ENCODE peak calls at places on chromosomes 2 and 18, in ten cellular contexts. T, C, L, J, H, Q, Z, G, B and X are unnamed samples.

GRCh38 chr2:112483047-112483473 is 1.1 kb downstream of the TTL start:
- DNase-seq in H (no peak), L (peak), J (peak), Z (peak), B (no peak), C (no peak), T (no peak), G (no peak), Q (peak), X (no peak)

GRCh38 chr2:101814752-101815151 is 117.2 kb downstream of the MAP4K4 start:
- DNase-seq in T (no peak), Q (no peak), J (no peak), H (no peak), G (no peak), Z (no peak), L (no peak), B (no peak), C (no peak), X (no peak)

GRCh38 chr2:24153478-24153877 is 21.4 kb upstream of the FAM228A start:
- DNase-seq in T (no peak), B (no peak), L (no peak), J (no peak), H (no peak), Q (no peak), G (no peak), C (no peak), Z (no peak), X (no peak)

GRCh38 chr2:130391872-130392670 is 36.2 kb downstream of the PTPN18 start:
- DNase-seq in L (no peak), H (no peak), Q (no peak), T (no peak), B (peak), Z (no peak), J (no peak), C (no peak), G (no peak), X (peak)

GRCh38 chr2:59204040-59204439 is 962.9 kb upstream of the FANCL start:
- DNase-seq in C (no peak), Z (no peak), B (no peak), J (no peak), G (no peak), H (no peak), Q (no peak), L (no peak), T (no peak), X (no peak)

GRCh38 chr2:24491626-24492282 is 700 bp downstream of the NCOA1 start:
- DNase-seq in T (peak), C (peak), B (peak), G (peak), Z (peak), L (peak), Q (no peak), H (peak), J (peak), X (peak)

GRCh38 chr2:47541848-47542450 is 139.0 kb downstream of the MSH2 start:
- DNase-seq in Z (no peak), J (no peak), C (no peak), L (no peak), B (no peak), H (no peak), G (no peak), T (no peak), Q (no peak), X (no peak)

GRCh38 chr2:136212426-136213378 is 94.8 kb upstream of the CXCR4 start:
- DNase-seq in J (no peak), L (no peak), Q (no peak), G (no peak), B (no peak), Z (no peak), C (no peak), H (no peak), T (peak), X (no peak)

GRCh38 chr18:60404686-60405085 is 32.1 kb upstream of the MC4R start:
- DNase-seq in C (no peak), T (no peak), Z (no peak), G (no peak), Q (no peak), J (no peak), L (no peak), H (no peak), B (no peak), X (no peak)

GRCh38 chr2:56008661-56009411 is 85.3 kb upstream of the EFEMP1 start:
- DNase-seq in T (no peak), B (no peak), L (peak), H (no peak), Z (peak), C (peak), J (peak), G (peak), Q (peak), X (peak)

GRCh38 chr2:149661844-149662243 is 74.3 kb upstream of the MMADHC start:
- DNase-seq in T (no peak), J (peak), B (no peak), C (no peak), H (no peak), Q (peak), G (no peak), L (no peak), Z (no peak), X (no peak)

GRCh38 chr18:3664563-3665178 is 214.7 kb downstream of the TGIF1 start:
- DNase-seq in L (no peak), B (no peak), H (no peak), J (no peak), Z (no peak), Q (no peak), C (no peak), G (no peak), T (no peak), X (no peak)

GRCh38 chr2:121475811-121476571 is 54.7 kb upstream of the RNU4ATAC start:
- DNase-seq in H (no peak), L (no peak), Q (no peak), J (no peak), B (no peak), G (no peak), Z (no peak), C (no peak), T (no peak), X (no peak)

GRCh38 chr18:33584845-33585775 is 7.1 kb downstream of the ASXL3 start:
- DNase-seq in J (no peak), T (no peak), L (no peak), Z (peak), Q (no peak), H (no peak), B (no peak), C (no peak), G (no peak), X (no peak)

GRCh38 chr2:125175415-125175814 is 1150.3 kb downstream of the CNTNAP5 start:
- DNase-seq in Z (no peak), J (no peak), B (no peak), H (no peak), G (no peak), L (no peak), C (no peak), T (no peak), Q (no peak), X (no peak)

GRCh38 chr2:37764739-37765138 is 93.3 kb upstream of the CDC42EP3 start:
- DNase-seq in C (no peak), B (no peak), J (no peak), L (no peak), Z (no peak), G (no peak), Q (peak), T (no peak), H (no peak), X (no peak)

GRCh38 chr2:23207871-23208270 is 177.1 kb upstream of the KLHL29 start:
- DNase-seq in J (no peak), C (no peak), Z (no peak), Q (peak), G (no peak), B (peak), L (no peak), H (no peak), T (no peak), X (no peak)

GRCh38 chr2:120596990-120597594 is 138.6 kb upstream of the GLI2 start:
- DNase-seq in J (peak), H (no peak), Z (no peak), G (peak), L (no peak), C (peak), B (no peak), T (no peak), Q (peak), X (peak)

GRCh38 chr2:241070811-241071676 is 31.0 kb downstream of the MTERF4 start:
- DNase-seq in Z (no peak), Q (no peak), J (no peak), T (no peak), C (no peak), B (peak), L (no peak), H (no peak), G (no peak), X (peak)

GRCh38 chr2:237291138-237291792 is 122.7 kb downstream of the COL6A3 start:
- DNase-seq in Q (peak), T (no peak), L (no peak), J (peak), B (peak), G (peak), C (peak), Z (no peak), H (peak), X (peak)

GRCh38 chr2:84880645-84881521 is at the start of gene TRABD2A:
- DNase-seq in G (no peak), J (no peak), C (no peak), H (no peak), T (peak), L (peak), Z (peak), Q (peak), B (no peak), X (peak)

GRCh38 chr2:62304429-62305417 is 108.8 kb downstream of the B3GNT2 start:
- DNase-seq in Z (peak), B (no peak), Q (peak), H (no peak), T (peak), C (peak), G (peak), L (peak), J (peak), X (peak)

GRCh38 chr18:27363918-27364317 is 178.8 kb upstream of the CHST9 start:
- DNase-seq in L (no peak), B (no peak), J (no peak), G (no peak), C (no peak), T (no peak), H (no peak), Z (no peak), Q (peak), X (no peak)
- TF ChIP-seq CTCF in L (no peak), B (peak), J (no peak), G (no peak), C (no peak), T (no peak), H (no peak), Z (peak), Q (peak), X (peak)

GRCh38 chr2:74536166-74536950 is 6.6 kb downstream of the HTRA2 start:
- DNase-seq in J (no peak), C (no peak), Z (no peak), G (no peak), H (no peak), B (no peak), L (no peak), Q (no peak), T (no peak), X (peak)
- TF ChIP-seq CTCF in J (no peak), C (no peak), Z (no peak), G (no peak), H (no peak), B (no peak), L (no peak), Q (no peak), T (no peak), X (no peak)

GRCh38 chr2:13522917-13523821 is 806.4 kb downstream of the TRIB2 start:
- DNase-seq in J (peak), C (no peak), G (no peak), Z (no peak), T (no peak), L (no peak), Q (peak), B (no peak), H (no peak), X (no peak)
- TF ChIP-seq CTCF in J (peak), C (no peak), G (no peak), Z (no peak), T (no peak), L (no peak), Q (no peak), B (no peak), H (no peak), X (no peak)

GRCh38 chr2:40244251-40245010 is 207.5 kb downstream of the SLC8A1 start:
- DNase-seq in C (peak), H (no peak), L (peak), J (peak), T (no peak), B (no peak), G (no peak), Z (peak), Q (peak), X (peak)
- TF ChIP-seq CTCF in C (no peak), H (no peak), L (no peak), J (peak), T (no peak), B (peak), G (no peak), Z (peak), Q (peak), X (peak)

GRCh38 chr2:238884122-238884811 is 36.4 kb downstream of the TWIST2 start:
- DNase-seq in Z (no peak), B (no peak), L (no peak), G (no peak), C (no peak), J (no peak), H (no peak), T (no peak), Q (no peak), X (no peak)

GRCh38 chr2:238884812-238885408 is 37.0 kb downstream of the TWIST2 start:
- DNase-seq in Z (no peak), G (no peak), H (no peak), B (no peak), T (no peak), L (no peak), C (no peak), Q (no peak), J (no peak), X (no peak)

GRCh38 chr2:238888781-238889180 is 40.9 kb downstream of the TWIST2 start:
- DNase-seq in B (no peak), Q (no peak), T (no peak), H (no peak), Z (no peak), G (no peak), C (no peak), J (no peak), L (no peak), X (no peak)

GRCh38 chr2:238887616-238888015 is 39.7 kb downstream of the TWIST2 start:
- DNase-seq in Z (no peak), L (no peak), B (no peak), C (no peak), J (no peak), G (no peak), H (no peak), T (no peak), Q (no peak), X (no peak)

GRCh38 chr2:238886453-238887094 is 38.7 kb downstream of the TWIST2 start:
- DNase-seq in H (no peak), Q (no peak), C (no peak), T (no peak), B (no peak), J (no peak), Z (no peak), G (no peak), L (no peak), X (no peak)
- TF ChIP-seq CTCF in H (no peak), Q (no peak), C (no peak), T (no peak), B (no peak), J (no peak), Z (peak), G (no peak), L (no peak), X (no peak)

DNA sequence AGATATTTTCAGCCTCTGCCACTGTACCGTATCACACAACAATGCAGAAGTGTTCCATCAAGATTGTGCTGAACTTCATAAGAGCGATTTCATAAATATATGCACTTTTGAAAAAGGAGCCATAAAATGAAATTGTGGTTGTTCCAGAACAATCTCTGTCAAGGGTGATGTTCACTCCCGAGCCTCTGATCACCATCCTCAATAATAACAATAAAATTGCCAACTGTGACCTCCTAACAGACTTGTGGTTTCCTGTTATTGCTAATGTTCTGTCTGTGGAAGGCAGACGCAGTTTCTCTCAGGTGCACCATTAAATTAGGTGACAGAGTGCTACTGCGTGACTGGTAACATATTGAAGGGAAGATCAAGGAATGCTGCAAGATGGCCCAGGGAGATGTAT is 383.7 kb downstream of the SOCS6 start:
- DNase-seq in J (no peak), C (no peak), L (no peak), Z (no peak), T (peak), G (no peak), H (no peak), Q (no peak), B (no peak), X (no peak)
- TF ChIP-seq CTCF in J (no peak), C (no peak), L (no peak), Z (no peak), T (no peak), G (no peak), H (no peak), Q (no peak), B (no peak), X (no peak)

GRCh38 chr2:219542931-219543595 is 546 bp downstream of the CHPF start:
- DNase-seq in B (no peak), Q (peak), J (no peak), G (no peak), H (no peak), C (no peak), Z (no peak), T (no peak), L (peak), X (no peak)
- TF ChIP-seq CTCF in B (no peak), Q (no peak), J (no peak), G (no peak), H (no peak), C (no peak), Z (no peak), T (peak), L (no peak), X (no peak)

GRCh38 chr2:26745609-26746327 is 18.3 kb upstream of the SLC35F6 start:
- DNase-seq in T (peak), G (peak), J (peak), Q (peak), Z (peak), L (peak), H (peak), C (peak), B (peak), X (peak)
- TF ChIP-seq CTCF in T (peak), G (peak), J (peak), Q (peak), Z (peak), L (peak), H (peak), C (peak), B (peak), X (peak)

GRCh38 chr2:14137643-14138042 is 494.9 kb upstream of the LRATD1 start:
- DNase-seq in Q (no peak), L (no peak), Z (peak), B (no peak), H (no peak), G (no peak), C (no peak), T (no peak), J (no peak), X (no peak)
- TF ChIP-seq CTCF in Q (no peak), L (no peak), Z (peak), B (no peak), H (no peak), G (no peak), C (no peak), T (no peak), J (peak), X (no peak)